ENCODE peak calls at places on chromosome 11, in five cellular contexts. Y, E, H, K and M are unnamed samples. For H3K36me3, the result is how much of the 10 kb centered on the place peaks cover.

GRCh38 chr11:113618360-113618759 is 87.7 kb downstream of the TMPRSS5 start:
- DNase-seq in K (peak), Y (no peak), E (peak), H (no peak), M (no peak)

GRCh38 chr11:134257101-134257500 is 3.7 kb downstream of the ACAD8 start:
- DNase-seq in K (no peak), Y (no peak), E (no peak), H (no peak), M (no peak)

GRCh38 chr11:541433-541885 is 4.1 kb downstream of the LRRC56 start:
- DNase-seq in H (no peak), Y (no peak), E (no peak), K (no peak), M (no peak)

GRCh38 chr11:2687782-2688191 is 12.0 kb downstream of the KCNQ1OT1 start:
- DNase-seq in K (no peak), Y (no peak), H (no peak), E (no peak), M (no peak)

GRCh38 chr11:59918987-59919589 is 19.1 kb upstream of the OOSP1 start:
- DNase-seq in H (no peak), E (peak), Y (no peak), K (no peak), M (no peak)

GRCh38 chr11:133163463-133164419 is 368.6 kb downstream of the OPCML start:
- DNase-seq in K (no peak), H (no peak), Y (peak), E (peak), M (no peak)

GRCh38 chr11:126834149-126834548 is 166.4 kb downstream of the KIRREL3 start:
- DNase-seq in K (no peak), Y (no peak), H (no peak), E (no peak), M (no peak)

GRCh38 chr11:34234086-34234740 is 123.6 kb downstream of the ABTB2 start:
- DNase-seq in Y (no peak), K (peak), E (peak), H (no peak), M (no peak)

GRCh38 chr11:62048101-62048500 is 75.7 kb upstream of the INCENP start:
- DNase-seq in K (no peak), E (peak), H (no peak), Y (no peak), M (no peak)

GRCh38 chr11:77175869-77176539 is 48.0 kb downstream of the MYO7A start:
- DNase-seq in H (peak), E (no peak), K (no peak), Y (no peak), M (peak)

GRCh38 chr11:61574611-61575010 is 6.3 kb downstream of the SYT7 start:
- DNase-seq in E (no peak), K (no peak), Y (no peak), H (no peak), M (no peak)

GRCh38 chr11:33000181-33000580 is 15.5 kb upstream of the DEPDC7 start:
- DNase-seq in H (no peak), Y (no peak), E (peak), K (no peak), M (no peak)

GRCh38 chr11:28223577-28223976 is 115.4 kb downstream of the METTL15 start:
- DNase-seq in Y (no peak), E (no peak), H (no peak), K (no peak), M (no peak)

GRCh38 chr11:78370406-78371172 is 47.0 kb downstream of the GAB2 start:
- DNase-seq in H (no peak), E (no peak), Y (no peak), K (no peak), M (no peak)

GRCh38 chr11:120632579-120632978 is 121.0 kb downstream of the GRIK4 start:
- DNase-seq in Y (no peak), H (no peak), E (no peak), K (no peak), M (no peak)

GRCh38 chr11:44727373-44728084 is 767 bp downstream of the TSPAN18 start:
- DNase-seq in H (peak), Y (peak), K (peak), E (peak), M (peak)

GRCh38 chr11:44300881-44301855 is 8.8 kb downstream of the ALX4 start:
- DNase-seq in K (no peak), E (no peak), Y (no peak), H (no peak), M (no peak)

GRCh38 chr11:40291304-40292100 is 1168.0 kb downstream of the LRRC4C start:
- DNase-seq in K (no peak), H (no peak), E (no peak), Y (no peak), M (no peak)

GRCh38 chr11:64251986-64252837 is 882 bp downstream of the PLCB3 start:
- DNase-seq in Y (no peak), K (no peak), E (peak), H (peak), M (peak)

GRCh38 chr11:123543796-123544195 is 110.6 kb downstream of the SCN3B start:
- DNase-seq in Y (no peak), H (no peak), K (no peak), E (peak), M (no peak)

GRCh38 chr11:95140397-95141030 is 50.9 kb downstream of the ENDOD1 start:
- DNase-seq in H (no peak), E (no peak), K (no peak), Y (no peak), M (no peak)

GRCh38 chr11:95144313-95145235 is 54.9 kb downstream of the ENDOD1 start:
- DNase-seq in Y (no peak), H (no peak), E (no peak), K (no peak), M (no peak)

GRCh38 chr11:95145430-95146063 is 55.9 kb downstream of the ENDOD1 start:
- DNase-seq in Y (no peak), E (no peak), H (no peak), K (no peak), M (no peak)

GRCh38 chr11:95142431-95142830 is 52.8 kb downstream of the ENDOD1 start:
- DNase-seq in E (no peak), K (no peak), Y (no peak), H (no peak), M (no peak)

GRCh38 chr11:95143106-95143681 is 53.5 kb downstream of the ENDOD1 start:
- DNase-seq in E (no peak), Y (no peak), H (no peak), K (no peak), M (no peak)
- H3K36me3 ChIP-seq in E (under half), Y (under half), H (under half), K (under half), M (under half)

DNA sequence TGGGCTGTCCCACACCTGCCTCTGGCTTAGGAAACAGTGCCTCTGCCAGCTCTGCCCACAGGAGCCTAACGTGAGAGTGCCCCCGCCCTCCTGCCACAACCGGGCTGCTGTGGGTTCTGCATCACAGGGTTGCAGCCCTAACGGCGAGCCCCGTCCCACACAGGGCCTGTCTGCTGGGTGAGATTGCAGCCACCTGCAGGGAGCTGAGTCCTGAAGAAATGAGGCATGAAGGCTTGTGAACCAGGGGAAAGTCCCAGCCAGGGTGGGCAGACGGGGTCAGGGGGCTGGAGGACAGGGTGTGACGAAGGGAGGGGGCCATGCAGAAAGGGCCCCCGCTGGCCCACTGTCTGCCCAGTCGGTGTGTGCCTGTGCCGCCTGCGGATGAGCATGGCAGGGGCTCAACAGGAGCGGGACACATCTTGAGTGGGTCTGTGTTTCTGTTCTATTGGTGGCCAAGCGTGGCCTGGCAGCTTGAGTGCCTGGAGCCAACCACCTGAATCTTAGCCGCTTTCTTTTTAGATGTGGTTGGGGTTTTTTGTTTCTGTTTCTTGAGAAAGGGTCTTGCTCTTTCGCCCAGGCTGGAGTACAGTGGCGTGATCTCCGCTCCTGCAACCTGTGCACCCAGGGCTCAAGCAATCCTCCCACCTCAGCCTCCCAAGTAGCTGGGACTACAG is 38.9 kb downstream of the CTTN start:
- DNase-seq in H (no peak), Y (no peak), E (no peak), K (no peak), M (no peak)
- H3K36me3 ChIP-seq in H (under half), Y (under half), E (under half), K (under half), M (half or more)

GRCh38 chr11:66476173-66476840 is 3.9 kb upstream of the DPP3 start:
- DNase-seq in Y (no peak), K (no peak), E (no peak), H (no peak), M (no peak)
- H3K36me3 ChIP-seq in Y (under half), K (under half), E (under half), H (under half), M (under half)

GRCh38 chr11:101226617-101227016 is 97.0 kb upstream of the PGR start:
- DNase-seq in H (no peak), K (no peak), Y (no peak), E (no peak), M (no peak)

GRCh38 chr11:101224221-101224620 is 94.6 kb upstream of the PGR start:
- DNase-seq in Y (no peak), K (no peak), H (no peak), E (no peak), M (no peak)
- H3K36me3 ChIP-seq in Y (under half), K (under half), H (under half), E (under half), M (under half)